ENCODE peak calls at places on chromosomes 13 and 19, in five cellular contexts. One of them, this sample, is unnamed.

GRCh38 chr13:107906131-107906530 is 309.2 kb downstream of the LIG4 start:
- DNase-seq in activated CD4-positive, alpha-beta memory T cell treated with anti-CD3 and anti-CD28 coated beads, Interleukin-2, amount 10 ng/mL, durations not matched to agents 7 days and 5 days: no peak
- DNase-seq in H54: no peak
- DNase-seq in caudate nucleus: no peak
- DNase-seq in HAP-1: no peak
- DNase-seq in this sample: no peak

GRCh38 chr13:77416666-77417212 is 89.8 kb upstream of the MYCBP2 start:
- DNase-seq in H54: no peak
- DNase-seq in caudate nucleus: no peak
- DNase-seq in HAP-1: no peak
- DNase-seq in activated CD4-positive, alpha-beta memory T cell treated with anti-CD3 and anti-CD28 coated beads, Interleukin-2, amount 10 ng/mL, durations not matched to agents 7 days and 5 days: no peak
- DNase-seq in this sample: no peak

GRCh38 chr19:33386361-33386858 is 12.9 kb downstream of the CEBPG start:
- DNase-seq in caudate nucleus: no peak
- DNase-seq in activated CD4-positive, alpha-beta memory T cell treated with anti-CD3 and anti-CD28 coated beads, Interleukin-2, amount 10 ng/mL, durations not matched to agents 7 days and 5 days: no peak
- DNase-seq in H54: no peak
- DNase-seq in HAP-1: no peak
- DNase-seq in this sample: no peak

GRCh38 chr19:32917612-32917996 is 48.0 kb upstream of the SLC7A9 start:
- DNase-seq in caudate nucleus: no peak
- DNase-seq in activated CD4-positive, alpha-beta memory T cell treated with anti-CD3 and anti-CD28 coated beads, Interleukin-2, amount 10 ng/mL, durations not matched to agents 7 days and 5 days: no peak
- DNase-seq in H54: no peak
- DNase-seq in HAP-1: no peak
- DNase-seq in this sample: no peak

GRCh38 chr13:38767506-38768265 is 80.8 kb downstream of the FREM2 start:
- DNase-seq in caudate nucleus: peak
- DNase-seq in HAP-1: no peak
- DNase-seq in H54: no peak
- DNase-seq in activated CD4-positive, alpha-beta memory T cell treated with anti-CD3 and anti-CD28 coated beads, Interleukin-2, amount 10 ng/mL, durations not matched to agents 7 days and 5 days: no peak
- DNase-seq in this sample: no peak

GRCh38 chr19:44747739-44748425 is 626 bp upstream of the BCL3 start:
- DNase-seq in HAP-1: peak
- DNase-seq in caudate nucleus: no peak
- DNase-seq in H54: no peak
- DNase-seq in activated CD4-positive, alpha-beta memory T cell treated with anti-CD3 and anti-CD28 coated beads, Interleukin-2, amount 10 ng/mL, durations not matched to agents 7 days and 5 days: no peak
- DNase-seq in this sample: peak

GRCh38 chr19:30355586-30355985 is 16.6 kb upstream of the ZNF536 start:
- DNase-seq in activated CD4-positive, alpha-beta memory T cell treated with anti-CD3 and anti-CD28 coated beads, Interleukin-2, amount 10 ng/mL, durations not matched to agents 7 days and 5 days: no peak
- DNase-seq in HAP-1: no peak
- DNase-seq in H54: no peak
- DNase-seq in caudate nucleus: no peak
- DNase-seq in this sample: no peak

GRCh38 chr13:95300625-95301134 is 571 bp downstream of the ABCC4 start:
- DNase-seq in HAP-1: peak
- DNase-seq in activated CD4-positive, alpha-beta memory T cell treated with anti-CD3 and anti-CD28 coated beads, Interleukin-2, amount 10 ng/mL, durations not matched to agents 7 days and 5 days: peak
- DNase-seq in H54: peak
- DNase-seq in caudate nucleus: no peak
- DNase-seq in this sample: peak

GRCh38 chr19:49665301-49666119 is at the start of the genes BCL2L12 and IRF3:
- DNase-seq in H54: peak
- DNase-seq in caudate nucleus: peak
- DNase-seq in activated CD4-positive, alpha-beta memory T cell treated with anti-CD3 and anti-CD28 coated beads, Interleukin-2, amount 10 ng/mL, durations not matched to agents 7 days and 5 days: peak
- DNase-seq in HAP-1: peak
- DNase-seq in this sample: peak

GRCh38 chr13:110697842-110698241 is 8.1 kb downstream of the CARS2 start:
- DNase-seq in caudate nucleus: no peak
- DNase-seq in H54: no peak
- DNase-seq in activated CD4-positive, alpha-beta memory T cell treated with anti-CD3 and anti-CD28 coated beads, Interleukin-2, amount 10 ng/mL, durations not matched to agents 7 days and 5 days: peak
- DNase-seq in HAP-1: no peak
- DNase-seq in this sample: no peak

GRCh38 chr19:34171877-34172660 is at the start of gene LSM14A:
- DNase-seq in activated CD4-positive, alpha-beta memory T cell treated with anti-CD3 and anti-CD28 coated beads, Interleukin-2, amount 10 ng/mL, durations not matched to agents 7 days and 5 days: peak
- DNase-seq in H54: peak
- DNase-seq in HAP-1: peak
- DNase-seq in caudate nucleus: peak
- DNase-seq in this sample: peak